ENCODE peak calls at places on chromosomes 13 and 19, in six cellular contexts. M is fibroblast of pulmonary artery, C is neural crest cell, N is transverse colon, D is lower lobe of right lung, S is coronary artery. V is an unnamed sample.

GRCh38 chr19:15091918-15092753 is 10.1 kb downstream of the OR1I1 start:
- DNase-seq in D (no peak), S (no peak), N (no peak), M (peak; percentile 82), C (peak; percentile 49), V (peak; percentile 64)

GRCh38 chr19:40807147-40808020 is 8.4 kb downstream of the EGLN2 start:
- DNase-seq in D (no peak), C (no peak), N (no peak), S (no peak), M (no peak), V (no peak)

GRCh38 chr19:21328402-21328801 is 808 bp downstream of the ZNF708 start:
- DNase-seq in D (no peak), M (peak; percentile 4), C (no peak), N (no peak), S (no peak), V (no peak)

GRCh38 chr13:108985166-108985565 is 355.8 kb downstream of the MYO16 start:
- DNase-seq in N (no peak), S (no peak), C (no peak), M (peak; percentile 65), D (no peak), V (no peak)

GRCh38 chr19:567296-567900 is 5.0 kb upstream of the BSG start:
- DNase-seq in C (no peak), S (no peak), D (peak; percentile 50), M (no peak), N (no peak), V (no peak)

GRCh38 chr19:7177926-7178325 is 108.4 kb downstream of the ZNF557 start:
- DNase-seq in S (no peak), C (no peak), D (no peak), M (peak; percentile 56), N (no peak), V (peak; percentile 74)

GRCh38 chr13:65603160-65603559 is 1627.0 kb downstream of the PCDH9 start:
- DNase-seq in M (no peak), S (no peak), D (no peak), C (no peak), N (no peak), V (no peak)

GRCh38 chr13:110285991-110286923 is 20.7 kb downstream of the COL4A1 start:
- DNase-seq in C (no peak), M (no peak), S (peak; percentile 70), N (no peak), D (no peak), V (no peak)

GRCh38 chr19:45745606-45746005 is 12.4 kb downstream of the MEIOSIN start:
- DNase-seq in S (no peak), D (no peak), C (no peak), M (no peak), N (no peak), V (no peak)

GRCh38 chr19:5293607-5294089 is 47.0 kb downstream of the PTPRS start:
- DNase-seq in M (peak; percentile 27), N (no peak), D (no peak), C (peak; percentile 61), S (no peak), V (peak; percentile 56)

GRCh38 chr13:113291129-113291528 is 5.9 kb upstream of the LAMP1 start:
- DNase-seq in D (no peak), S (no peak), M (no peak), N (no peak), C (no peak), V (no peak)

GRCh38 chr19:4694211-4694987 is 24.3 kb upstream of the MYDGF start:
- DNase-seq in C (no peak), N (peak; percentile 46), M (peak; percentile 91), D (no peak), S (no peak), V (peak; percentile 84)

GRCh38 chr19:9615828-9616227 is 5.2 kb downstream of the ZNF561 start:
- DNase-seq in S (no peak), M (no peak), D (no peak), N (no peak), C (no peak), V (no peak)

GRCh38 chr13:99356216-99357089 is 49.3 kb upstream of the GPR183 start:
- DNase-seq in C (no peak), S (no peak), M (peak; percentile 83), N (peak; percentile 45), D (peak; percentile 56), V (peak; percentile 76)

GRCh38 chr19:50556236-50557008 is 11.8 kb downstream of the LRRC4B start:
- DNase-seq in N (peak; percentile 71), M (peak; percentile 77), S (peak; percentile 75), D (peak; percentile 81), C (peak; percentile 98), V (peak; percentile 53)

GRCh38 chr19:39347332-39348227 is 5.4 kb downstream of the SAMD4B start:
- DNase-seq in S (no peak), D (no peak), M (no peak), N (no peak), C (no peak), V (no peak)

GRCh38 chr13:75437582-75438318 is 44.2 kb downstream of the TBC1D4 start:
- DNase-seq in D (no peak), S (no peak), N (no peak), M (peak; percentile 43), C (no peak), V (peak; percentile 44)

GRCh38 chr13:76683854-76684253 is 202.4 kb downstream of the KCTD12 start:
- DNase-seq in C (no peak), N (no peak), S (no peak), D (no peak), M (peak; percentile 26), V (no peak)

GRCh38 chr13:41564046-41564445 is 106.7 kb downstream of the RGCC start:
- DNase-seq in D (no peak), S (no peak), M (peak; percentile 8), C (no peak), N (no peak), V (no peak)

GRCh38 chr13:57624565-57625435 is 6.7 kb upstream of the PCDH17 start:
- DNase-seq in M (peak; percentile 76), C (peak; percentile 59), D (no peak), S (no peak), N (peak; percentile 8), V (peak; percentile 53)

GRCh38 chr19:45517641-45518468 is 10.6 kb downstream of the VASP start:
- DNase-seq in D (no peak), C (no peak), N (no peak), S (no peak), M (no peak), V (no peak)

GRCh38 chr13:40026741-40027140 is 371.3 kb downstream of the COG6 start:
- DNase-seq in M (no peak), C (no peak), S (no peak), D (no peak), N (no peak), V (no peak)

GRCh38 chr19:588093-588742 is 1.5 kb upstream of the HCN2 start:
- DNase-seq in M (peak; percentile 74), S (no peak), N (peak; percentile 76), D (peak; percentile 69), C (peak; percentile 65), V (peak; percentile 76)

GRCh38 chr13:66162470-66162869 is 1067.7 kb downstream of the PCDH9 start:
- DNase-seq in N (no peak), C (no peak), D (no peak), M (no peak), S (no peak), V (no peak)

GRCh38 chr13:102597029-102598015 is 536 bp downstream of the TPP2 start:
- DNase-seq in M (peak; percentile 19), D (peak; percentile 55), N (peak; percentile 35), S (no peak), C (peak; percentile 17), V (peak; percentile 20)

GRCh38 chr13:107370036-107370785 is 802.3 kb upstream of the ARGLU1 start:
- DNase-seq in C (no peak), N (no peak), D (no peak), S (no peak), M (peak; percentile 57), V (peak; percentile 40)

GRCh38 chr19:41646589-41647204 is 19.8 kb upstream of the CEACAM4 start:
- DNase-seq in M (peak; percentile 17), C (no peak), S (no peak), N (no peak), D (peak; percentile 76), V (peak; percentile 4)

GRCh38 chr19:41785653-41786052 is 10.7 kb upstream of the CEACAM3 start:
- DNase-seq in S (no peak), D (peak; percentile 81), N (peak; percentile 80), M (peak; percentile 78), C (peak; percentile 49), V (peak; percentile 61)

GRCh38 chr19:22545751-22546150 is 88.4 kb upstream of the ZNF492 start:
- DNase-seq in C (no peak), S (no peak), M (peak; percentile 0), N (peak; percentile 12), D (no peak), V (no peak)

GRCh38 chr13:34076943-34077703 is 259.2 kb downstream of the RFC3 start:
- DNase-seq in D (no peak), S (no peak), N (no peak), C (no peak), M (peak; percentile 56), V (peak; percentile 73)

GRCh38 chr19:11159598-11160001 is 4.0 kb upstream of the SPC24 start:
- DNase-seq in S (no peak), N (no peak), C (no peak), D (no peak), M (peak; percentile 71), V (no peak)

GRCh38 chr19:11151181-11151580 is 4.4 kb downstream of the SPC24 start:
- DNase-seq in S (no peak), C (no peak), D (no peak), M (no peak), N (no peak), V (peak; percentile 39)

GRCh38 chr19:11154683-11155047 is 917 bp downstream of the SPC24 start:
- DNase-seq in M (no peak), S (no peak), C (no peak), D (no peak), N (no peak), V (no peak)

GRCh38 chr19:11152318-11153062 is 3.1 kb downstream of the SPC24 start:
- DNase-seq in D (no peak), N (peak; percentile 65), M (peak; percentile 90), S (peak; percentile 89), C (no peak), V (peak; percentile 87)

GRCh38 chr19:11155373-11156120 is at the start of gene SPC24:
- DNase-seq in D (peak; percentile 95), N (peak; percentile 95), C (peak; percentile 91), M (peak; percentile 99), S (peak; percentile 94), V (peak; percentile 98)
- TF ChIP-seq CTCF in D (no peak), N (no peak), C (no peak), M (no peak), S (no peak), V (no peak)

GRCh38 chr19:13007292-13008045 is 12.2 kb downstream of the NFIX start:
- DNase-seq in S (no peak), D (peak; percentile 89), N (no peak), C (no peak), M (no peak), V (peak; percentile 69)
- TF ChIP-seq CTCF in S (no peak), D (no peak), N (no peak), C (no peak), M (no peak), V (no peak)

GRCh38 chr19:30670011-30670329 is 297.8 kb downstream of the ZNF536 start:
- DNase-seq in C (no peak), S (peak; percentile 41), D (no peak), M (no peak), N (no peak), V (no peak)
- TF ChIP-seq CTCF in C (no peak), S (no peak), D (no peak), M (no peak), N (no peak), V (no peak)

GRCh38 chr13:43894438-43894837 is 14.7 kb downstream of the LACC1 start:
- DNase-seq in N (no peak), C (no peak), M (no peak), S (no peak), D (no peak), V (no peak)
- TF ChIP-seq CTCF in N (no peak), C (peak; percentile 55), M (peak; percentile 26), S (no peak), D (peak; percentile 16), V (peak; percentile 21)

GRCh38 chr19:33219261-33219812 is 6.3 kb downstream of the SLC7A10 start:
- DNase-seq in S (no peak), M (no peak), N (no peak), D (no peak), C (peak; percentile 52), V (no peak)
- TF ChIP-seq CTCF in S (no peak), M (peak; percentile 26), N (no peak), D (no peak), C (peak; percentile 37), V (peak; percentile 12)

V was measured in AG10803.